ENCODE peak calls at places on chromosomes 6 and 20, in four cellular contexts. O, D, H and P are unnamed samples. For H3K4me1, the result is how much of the 10 kb centered on the place peaks cover.

GRCh38 chr20:24341781-24342180 is 127.6 kb upstream of the SYNDIG1 start:
- DNase-seq in H (no peak), O (no peak), D (no peak), P (no peak)

GRCh38 chr6:22653980-22654610 is 84.7 kb downstream of the HDGFL1 start:
- DNase-seq in H (peak), D (no peak), O (no peak), P (no peak)

GRCh38 chr6:44779130-44779826 is 391.8 kb downstream of the CDC5L start:
- DNase-seq in D (no peak), O (no peak), H (no peak), P (peak)

GRCh38 chr6:27145731-27146455 is 101.6 kb upstream of the PRSS16 start:
- DNase-seq in H (peak), O (peak), D (peak), P (peak)

GRCh38 chr6:21171801-21172200 is 421.8 kb upstream of the SOX4 start:
- DNase-seq in O (no peak), H (peak), D (no peak), P (no peak)

GRCh38 chr6:13615802-13616140 is 636 bp downstream of the NOL7 start:
- DNase-seq in D (peak), O (peak), H (peak), P (peak)

GRCh38 chr20:1402149-1402548 is 9.3 kb upstream of the FKBP1A start:
- DNase-seq in H (peak), O (no peak), D (no peak), P (no peak)

GRCh38 chr6:128139519-128139918 is 238.7 kb upstream of the THEMIS start:
- DNase-seq in O (no peak), H (peak), D (peak), P (no peak)

GRCh38 chr20:1802385-1803215 is 92.6 kb upstream of the SIRPA start:
- DNase-seq in H (peak), D (peak), O (peak), P (peak)

GRCh38 chr6:125888989-125889656 is 67.4 kb upstream of the HINT3 start:
- DNase-seq in O (no peak), H (peak), D (peak), P (no peak)

GRCh38 chr6:8245736-8246135 is 143.4 kb upstream of the EEF1E1 start:
- DNase-seq in D (no peak), H (no peak), O (no peak), P (no peak)

GRCh38 chr6:148828047-148828446 is 81.2 kb downstream of the UST start:
- DNase-seq in D (no peak), H (no peak), O (no peak), P (no peak)

GRCh38 chr6:155201461-155202226 is 62.2 kb upstream of the CLDN20 start:
- DNase-seq in H (no peak), D (peak), O (no peak), P (no peak)

GRCh38 chr6:29696147-29697129 is 15.5 kb upstream of the ZFP57 start:
- DNase-seq in H (peak), D (no peak), O (no peak), P (no peak)

GRCh38 chr6:83609248-83609647 is 96.9 kb downstream of the PRSS35 start:
- DNase-seq in O (no peak), D (no peak), H (no peak), P (no peak)

GRCh38 chr6:5084192-5084786 is 852 bp upstream of the PPP1R3G start:
- DNase-seq in D (no peak), H (no peak), O (peak), P (peak)

GRCh38 chr6:13687917-13688351 is 23.7 kb downstream of the RANBP9 start:
- DNase-seq in O (no peak), H (no peak), D (no peak), P (no peak)

GRCh38 chr6:47260021-47260420 is 49.7 kb downstream of the TNFRSF21 start:
- DNase-seq in O (no peak), H (no peak), D (no peak), P (no peak)

GRCh38 chr6:45021652-45022051 is 306.5 kb upstream of the RUNX2 start:
- DNase-seq in D (no peak), H (peak), O (no peak), P (no peak)

GRCh38 chr20:14928083-14928482 is 590.7 kb upstream of the FLRT3 start:
- DNase-seq in O (no peak), H (no peak), D (no peak), P (no peak)

GRCh38 chr6:52595000-52595795 is 18.3 kb upstream of the TRAM2 start:
- DNase-seq in H (peak), D (peak), O (peak), P (peak)

GRCh38 chr6:5597413-5597812 is 336.1 kb downstream of the FARS2 start:
- DNase-seq in H (no peak), O (no peak), D (no peak), P (no peak)

GRCh38 chr6:36979343-36979742 is 6.7 kb downstream of the MTCH1 start:
- DNase-seq in D (peak), O (peak), H (peak), P (peak)

GRCh38 chr20:48742912-48743680 is 84.7 kb downstream of the PREX1 start:
- DNase-seq in O (no peak), H (no peak), D (no peak), P (no peak)

GRCh38 chr6:9511157-9511556 is 903.7 kb downstream of the TFAP2A start:
- DNase-seq in O (no peak), D (no peak), H (no peak), P (no peak)

GRCh38 chr6:88211446-88211845 is 45.3 kb upstream of the CNR1 start:
- DNase-seq in H (no peak), O (no peak), D (no peak), P (no peak)

GRCh38 chr6:33080127-33081089 is 4.6 kb downstream of the HLA-DPB1 start:
- DNase-seq in O (peak), D (peak), H (peak), P (peak)

GRCh38 chr6:167474725-167475124 is 149.8 kb downstream of the TTLL2 start:
- DNase-seq in H (peak), O (no peak), D (peak), P (no peak)

GRCh38 chr6:16322666-16323312 is 84.4 kb downstream of the GMPR start:
- DNase-seq in O (peak), D (peak), H (peak), P (peak)

GRCh38 chr6:16321826-16322225 is 83.4 kb downstream of the GMPR start:
- DNase-seq in H (no peak), D (no peak), O (no peak), P (no peak)

GRCh38 chr6:16320533-16321340 is 82.3 kb downstream of the GMPR start:
- DNase-seq in D (no peak), H (peak), O (no peak), P (no peak)

GRCh38 chr6:16319813-16320532 is 81.6 kb downstream of the GMPR start:
- DNase-seq in H (peak), O (peak), D (peak), P (peak)

GRCh38 chr6:16321341-16321710 is 82.9 kb downstream of the GMPR start:
- DNase-seq in H (no peak), D (no peak), O (no peak), P (no peak)
- H3K4me1 ChIP-seq in H (under half), D (under half), O (under half), P (under half)

GRCh38 chr6:34959221-34959620 is 70.2 kb downstream of the ANKS1A start:
- DNase-seq in O (no peak), H (no peak), D (no peak), P (no peak)

GRCh38 chr6:34961574-34961973 is 72.5 kb downstream of the ANKS1A start:
- DNase-seq in D (no peak), H (no peak), O (no peak), P (no peak)

GRCh38 chr6:34957184-34957904 is 68.3 kb downstream of the ANKS1A start:
- DNase-seq in O (no peak), H (peak), D (no peak), P (no peak)

GRCh38 chr6:34961082-34961481 is 72.0 kb downstream of the ANKS1A start:
- DNase-seq in D (no peak), O (no peak), H (no peak), P (no peak)

DNA sequence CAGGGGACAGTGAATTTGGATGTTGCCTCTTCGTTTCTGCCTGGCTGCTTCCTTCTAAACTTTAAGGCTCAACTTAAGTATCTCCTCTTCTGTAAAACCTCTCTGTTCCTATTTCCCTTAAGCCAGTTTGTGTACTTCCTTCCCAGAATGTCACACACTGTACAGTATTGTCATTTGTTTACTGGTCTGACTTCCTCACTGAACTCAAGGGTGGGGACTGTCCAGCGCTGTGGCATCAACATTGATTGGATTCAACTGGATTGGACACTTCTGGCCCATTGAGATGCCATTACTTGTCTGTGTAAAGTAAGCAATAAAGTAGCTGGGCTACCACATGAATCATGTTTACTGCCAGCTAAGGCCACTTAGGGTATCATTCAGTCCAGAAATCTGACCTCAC is 69.7 kb downstream of the ANKS1A start:
- DNase-seq in D (no peak), O (no peak), H (no peak), P (no peak)
- H3K27ac ChIP-seq in D (no peak), O (peak), H (no peak), P (peak)

DNA sequence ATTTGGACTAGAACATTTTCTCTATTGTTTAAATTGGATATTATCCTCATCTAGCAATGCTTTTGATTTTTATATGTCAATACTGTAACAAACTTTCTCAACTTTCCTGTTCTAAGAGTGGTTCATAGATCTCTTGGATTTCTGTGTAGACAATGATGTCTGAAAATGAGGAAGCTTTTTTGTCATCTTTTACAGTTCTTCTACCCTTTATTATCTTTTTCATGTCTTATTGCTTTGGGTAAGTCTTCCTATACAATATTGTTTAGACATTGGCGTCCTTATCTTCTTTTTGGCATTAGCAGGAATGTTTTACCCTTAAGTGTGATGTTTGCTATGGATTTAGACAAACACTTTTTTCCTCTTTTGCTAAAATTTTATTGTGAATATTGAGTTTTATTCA is 91.5 kb upstream of the MTHFD1L start:
- DNase-seq in O (no peak), D (no peak), H (no peak), P (no peak)
- H3K4me3 ChIP-seq in O (no peak), D (no peak), H (no peak), P (no peak)

DNA sequence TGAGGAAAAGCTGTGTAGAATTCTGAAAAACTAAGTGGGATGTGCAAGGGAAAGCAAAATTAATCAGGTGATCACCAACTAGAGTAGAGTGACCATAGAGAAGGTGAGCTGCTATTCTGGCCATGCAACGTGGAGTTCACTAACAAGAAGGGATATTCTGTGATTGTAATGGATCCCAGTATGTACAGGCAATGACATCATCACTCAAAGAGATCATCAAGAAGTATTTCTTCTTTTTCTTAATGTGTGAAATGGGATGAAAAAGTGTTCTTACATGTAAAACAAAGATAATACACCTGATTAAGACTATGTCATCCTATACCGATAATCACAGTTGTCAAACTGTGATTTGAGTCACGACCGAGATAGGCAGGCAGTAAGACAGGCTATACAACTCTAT is 101.2 kb downstream of the SMPDL3A start:
- DNase-seq in O (no peak), D (no peak), H (no peak), P (no peak)
- H3K4me1 ChIP-seq in O (under half), D (under half), H (under half), P (under half)

DNA sequence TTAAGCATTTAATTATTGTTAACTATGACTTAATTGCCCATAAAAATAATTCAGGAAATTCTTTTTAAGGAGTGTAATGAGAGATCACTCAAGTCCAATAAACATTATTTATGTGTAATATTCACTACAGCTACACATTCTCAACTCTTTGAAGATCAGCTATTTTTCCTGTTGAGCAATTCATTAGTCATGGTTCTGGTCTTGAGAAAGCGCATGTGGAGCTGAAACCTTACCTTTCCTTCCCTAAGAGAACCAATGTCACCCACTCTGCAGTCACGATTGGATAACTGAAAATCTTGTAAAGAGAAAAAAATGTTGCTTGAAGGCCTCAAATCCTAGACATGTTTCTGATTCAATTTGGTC is 737.0 kb upstream of the MARCKS start:
- DNase-seq in O (no peak), D (no peak), H (peak), P (no peak)
- H3K27ac ChIP-seq in O (no peak), D (no peak), H (no peak), P (no peak)

DNA sequence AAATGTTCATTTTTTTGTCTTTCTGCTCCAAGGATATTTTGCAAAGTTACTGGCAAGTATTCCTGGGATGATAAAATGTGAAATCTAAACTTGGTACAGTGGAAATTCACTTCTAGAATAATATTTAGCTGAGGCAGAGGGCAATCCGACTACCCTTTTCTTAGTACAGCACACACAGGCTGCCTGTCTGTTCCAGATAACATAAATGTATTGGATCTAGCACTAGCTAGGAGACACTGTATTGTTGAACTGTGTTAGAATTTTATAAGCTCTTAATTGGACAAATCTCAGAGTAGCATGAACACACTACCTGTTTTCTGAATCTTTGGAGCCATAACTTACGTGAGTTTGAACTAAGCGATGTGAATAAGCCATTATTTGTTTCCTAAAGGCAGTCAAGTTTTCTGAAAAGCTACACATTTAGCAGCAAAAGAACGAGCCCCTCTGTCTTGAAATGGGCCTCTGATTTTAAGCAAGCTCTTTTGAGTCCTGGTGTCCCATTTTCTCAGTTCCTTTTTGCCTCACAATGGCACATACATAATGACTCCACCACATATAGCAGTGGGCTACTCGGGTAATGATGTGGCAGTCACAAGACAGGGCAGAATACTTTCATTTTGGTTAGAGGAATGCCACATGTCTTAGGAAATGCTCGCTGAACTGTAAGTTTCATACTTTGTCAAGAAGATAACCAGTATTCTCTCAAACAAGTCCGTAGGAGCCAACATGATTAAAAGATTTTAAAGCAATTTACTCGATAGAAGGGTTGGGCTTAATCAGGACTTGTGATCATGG is 116.5 kb upstream of the ESR1 start:
- DNase-seq in H (peak), D (no peak), O (no peak), P (no peak)
- H3K4me3 ChIP-seq in H (no peak), D (no peak), O (peak), P (peak)

GRCh38 chr6:138818496-138819194 is 22.8 kb downstream of the ECT2L start:
- DNase-seq in D (no peak), O (no peak), H (no peak), P (no peak)
- H3K4me1 ChIP-seq in D (under half), O (under half), H (under half), P (under half)

DNA sequence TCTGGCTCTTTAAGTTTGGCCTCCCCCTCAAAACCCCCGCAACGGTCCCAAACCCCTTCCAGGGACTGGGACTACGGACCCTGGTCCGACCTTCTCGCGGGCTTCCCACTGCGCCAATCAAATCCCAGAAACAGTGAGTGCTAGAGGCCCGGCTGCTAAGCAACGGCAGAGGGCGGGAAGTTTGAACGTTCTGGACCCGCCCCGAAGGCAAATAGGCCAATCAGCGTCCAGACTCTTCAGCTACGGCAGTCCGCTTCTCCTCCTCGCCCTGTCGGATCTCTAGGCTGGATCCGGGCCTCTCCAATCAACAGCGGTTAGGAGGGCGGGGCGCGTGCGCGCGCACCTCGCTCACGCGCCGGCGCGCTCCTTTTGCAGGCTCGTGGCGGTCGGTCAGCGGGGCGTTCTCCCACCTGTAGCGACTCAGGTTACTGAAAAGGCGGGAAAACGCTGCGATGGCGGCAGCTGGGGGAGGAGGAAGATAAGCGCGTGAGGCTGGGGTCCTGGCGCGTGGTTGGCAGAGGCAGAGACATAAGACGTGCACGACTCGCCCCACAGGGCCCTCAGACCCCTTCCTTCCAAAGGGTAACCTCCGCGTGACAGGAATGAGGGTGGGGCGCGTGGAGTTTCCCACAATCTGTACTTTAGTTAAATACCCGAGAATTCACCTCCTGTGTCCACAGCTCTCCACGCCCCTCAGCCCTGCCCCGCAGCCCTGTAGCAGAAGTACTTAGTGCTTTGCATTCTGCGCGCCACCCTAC is at the start of gene MSH5:
- DNase-seq in O (peak), H (peak), D (peak), P (peak)
- H3K27ac ChIP-seq in O (peak), H (peak), D (peak), P (peak)

GRCh38 chr6:119076966-119077642 is 1.4 kb downstream of the FAM184A start:
- DNase-seq in H (no peak), O (no peak), D (no peak), P (no peak)
- H3K4me3 ChIP-seq in H (no peak), O (no peak), D (peak), P (peak)

GRCh38 chr6:163579880-163580295 is 165.4 kb downstream of the QKI start:
- DNase-seq in H (no peak), D (no peak), O (no peak), P (no peak)

GRCh38 chr6:163585932-163586437 is 171.5 kb downstream of the QKI start:
- DNase-seq in H (peak), D (no peak), O (peak), P (peak)

GRCh38 chr6:163586888-163587287 is 172.4 kb downstream of the QKI start:
- DNase-seq in H (no peak), D (no peak), O (no peak), P (no peak)

GRCh38 chr6:163580311-163581030 is 166.0 kb downstream of the QKI start:
- DNase-seq in H (no peak), O (no peak), D (no peak), P (no peak)

GRCh38 chr6:163583558-163583957 is 169.0 kb downstream of the QKI start:
- DNase-seq in O (no peak), H (no peak), D (no peak), P (no peak)
- H3K4me1 ChIP-seq in O (under half), H (under half), D (under half), P (under half)